ENCODE peak calls at places on chromosomes 6 and 20, in six cellular contexts. One of them, this sample, is unnamed.

GRCh38 chr6:156854466-156855161 is 77.4 kb downstream of the ARID1B start:
- DNase-seq in HFFc6: no peak
- DNase-seq in activated naive CD4-positive, alpha-beta T cell treated with anti-CD3 and anti-CD28 coated beads for 36 hours: no peak
- DNase-seq in T-helper 1 cell: no peak
- DNase-seq in HS-5: no peak
- DNase-seq in GM12878: no peak
- DNase-seq in this sample: no peak

GRCh38 chr20:9392892-9393857 is 121.2 kb upstream of the LAMP5 start:
- DNase-seq in HFFc6: peak; percentile 60
- DNase-seq in activated naive CD4-positive, alpha-beta T cell treated with anti-CD3 and anti-CD28 coated beads for 36 hours: peak; percentile 34
- DNase-seq in T-helper 1 cell: no peak
- DNase-seq in HS-5: peak; percentile 19
- DNase-seq in GM12878: no peak
- DNase-seq in this sample: no peak

GRCh38 chr6:15504581-15505350 is 158.1 kb downstream of the DTNBP1 start:
- DNase-seq in HFFc6: peak; percentile 98
- DNase-seq in activated naive CD4-positive, alpha-beta T cell treated with anti-CD3 and anti-CD28 coated beads for 36 hours: no peak
- DNase-seq in T-helper 1 cell: no peak
- DNase-seq in HS-5: peak; percentile 74
- DNase-seq in GM12878: no peak
- DNase-seq in this sample: peak; percentile 93

GRCh38 chr6:157075549-157076426 is 247.5 kb downstream of the TMEM242 start:
- DNase-seq in HFFc6: no peak
- DNase-seq in activated naive CD4-positive, alpha-beta T cell treated with anti-CD3 and anti-CD28 coated beads for 36 hours: peak; percentile 61
- DNase-seq in T-helper 1 cell: no peak
- DNase-seq in HS-5: peak; percentile 48
- DNase-seq in GM12878: peak; percentile 44
- DNase-seq in this sample: no peak

GRCh38 chr6:3455490-3456394 is 1.1 kb downstream of the SLC22A23 start:
- DNase-seq in HFFc6: no peak
- DNase-seq in activated naive CD4-positive, alpha-beta T cell treated with anti-CD3 and anti-CD28 coated beads for 36 hours: peak; percentile 44
- DNase-seq in T-helper 1 cell: no peak
- DNase-seq in HS-5: no peak
- DNase-seq in GM12878: no peak
- DNase-seq in this sample: no peak

GRCh38 chr20:6381887-6382286 is 259.1 kb upstream of the FERMT1 start:
- DNase-seq in HFFc6: no peak
- DNase-seq in activated naive CD4-positive, alpha-beta T cell treated with anti-CD3 and anti-CD28 coated beads for 36 hours: no peak
- DNase-seq in T-helper 1 cell: no peak
- DNase-seq in HS-5: no peak
- DNase-seq in GM12878: no peak
- DNase-seq in this sample: no peak

GRCh38 chr6:128519132-128519930 is 1.1 kb downstream of the PTPRK start:
- DNase-seq in HFFc6: peak; percentile 36
- DNase-seq in activated naive CD4-positive, alpha-beta T cell treated with anti-CD3 and anti-CD28 coated beads for 36 hours: peak; percentile 37
- DNase-seq in T-helper 1 cell: peak; percentile 4
- DNase-seq in HS-5: no peak
- DNase-seq in GM12878: no peak
- DNase-seq in this sample: no peak

GRCh38 chr6:82017316-82017715 is 230.2 kb downstream of the IBTK start:
- DNase-seq in HFFc6: peak; percentile 83
- DNase-seq in activated naive CD4-positive, alpha-beta T cell treated with anti-CD3 and anti-CD28 coated beads for 36 hours: no peak
- DNase-seq in T-helper 1 cell: no peak
- DNase-seq in HS-5: peak; percentile 80
- DNase-seq in GM12878: no peak
- DNase-seq in this sample: no peak

GRCh38 chr6:138206862-138207261 is 11.4 kb downstream of the PBOV1 start:
- DNase-seq in HFFc6: no peak
- DNase-seq in activated naive CD4-positive, alpha-beta T cell treated with anti-CD3 and anti-CD28 coated beads for 36 hours: no peak
- DNase-seq in T-helper 1 cell: no peak
- DNase-seq in HS-5: no peak
- DNase-seq in GM12878: no peak
- DNase-seq in this sample: no peak

GRCh38 chr6:137756788-137757187 is 110.3 kb upstream of the TNFAIP3 start:
- DNase-seq in HFFc6: no peak
- DNase-seq in activated naive CD4-positive, alpha-beta T cell treated with anti-CD3 and anti-CD28 coated beads for 36 hours: no peak
- DNase-seq in T-helper 1 cell: no peak
- DNase-seq in HS-5: no peak
- DNase-seq in GM12878: no peak
- DNase-seq in this sample: no peak

GRCh38 chr20:57437672-57438330 is 46.6 kb downstream of the RBM38 start:
- DNase-seq in HFFc6: no peak
- DNase-seq in activated naive CD4-positive, alpha-beta T cell treated with anti-CD3 and anti-CD28 coated beads for 36 hours: no peak
- DNase-seq in T-helper 1 cell: no peak
- DNase-seq in HS-5: no peak
- DNase-seq in GM12878: no peak
- DNase-seq in this sample: no peak

GRCh38 chr6:24799541-24799915 is 811 bp upstream of the ARMH2 start:
- DNase-seq in HFFc6: no peak
- DNase-seq in activated naive CD4-positive, alpha-beta T cell treated with anti-CD3 and anti-CD28 coated beads for 36 hours: no peak
- DNase-seq in T-helper 1 cell: no peak
- DNase-seq in HS-5: no peak
- DNase-seq in GM12878: no peak
- DNase-seq in this sample: no peak

GRCh38 chr6:159931112-159931511 is 37.8 kb upstream of the IGF2R start:
- DNase-seq in HFFc6: no peak
- DNase-seq in activated naive CD4-positive, alpha-beta T cell treated with anti-CD3 and anti-CD28 coated beads for 36 hours: peak; percentile 67
- DNase-seq in T-helper 1 cell: no peak
- DNase-seq in HS-5: no peak
- DNase-seq in GM12878: peak; percentile 88
- DNase-seq in this sample: no peak

GRCh38 chr6:152391179-152391880 is 245.8 kb downstream of the SYNE1 start:
- DNase-seq in HFFc6: no peak
- DNase-seq in activated naive CD4-positive, alpha-beta T cell treated with anti-CD3 and anti-CD28 coated beads for 36 hours: no peak
- DNase-seq in T-helper 1 cell: no peak
- DNase-seq in HS-5: no peak
- DNase-seq in GM12878: no peak
- DNase-seq in this sample: no peak

GRCh38 chr20:40961686-40962640 is 66.7 kb upstream of the TOP1 start:
- DNase-seq in HFFc6: no peak
- DNase-seq in activated naive CD4-positive, alpha-beta T cell treated with anti-CD3 and anti-CD28 coated beads for 36 hours: no peak
- DNase-seq in T-helper 1 cell: no peak
- DNase-seq in HS-5: no peak
- DNase-seq in GM12878: no peak
- DNase-seq in this sample: no peak

GRCh38 chr6:132445201-132445951 is 44.1 kb upstream of the MOXD1 start:
- DNase-seq in HFFc6: peak; percentile 94
- DNase-seq in activated naive CD4-positive, alpha-beta T cell treated with anti-CD3 and anti-CD28 coated beads for 36 hours: no peak
- DNase-seq in T-helper 1 cell: no peak
- DNase-seq in HS-5: peak; percentile 96
- DNase-seq in GM12878: no peak
- DNase-seq in this sample: peak; percentile 68

GRCh38 chr20:10735195-10735949 is 61.6 kb upstream of the JAG1 start:
- DNase-seq in HFFc6: no peak
- DNase-seq in activated naive CD4-positive, alpha-beta T cell treated with anti-CD3 and anti-CD28 coated beads for 36 hours: no peak
- DNase-seq in T-helper 1 cell: no peak
- DNase-seq in HS-5: no peak
- DNase-seq in GM12878: no peak
- DNase-seq in this sample: no peak

GRCh38 chr6:74609857-74610256 is 596.0 kb downstream of the COL12A1 start:
- DNase-seq in HFFc6: no peak
- DNase-seq in activated naive CD4-positive, alpha-beta T cell treated with anti-CD3 and anti-CD28 coated beads for 36 hours: no peak
- DNase-seq in T-helper 1 cell: no peak
- DNase-seq in HS-5: no peak
- DNase-seq in GM12878: no peak
- DNase-seq in this sample: no peak

GRCh38 chr20:40959325-40960092 is 69.1 kb upstream of the TOP1 start:
- DNase-seq in HFFc6: no peak
- DNase-seq in activated naive CD4-positive, alpha-beta T cell treated with anti-CD3 and anti-CD28 coated beads for 36 hours: no peak
- DNase-seq in T-helper 1 cell: no peak
- DNase-seq in HS-5: no peak
- DNase-seq in GM12878: no peak
- DNase-seq in this sample: no peak

GRCh38 chr20:19079536-19080299 is 132.7 kb upstream of the SLC24A3 start:
- DNase-seq in HFFc6: no peak
- DNase-seq in activated naive CD4-positive, alpha-beta T cell treated with anti-CD3 and anti-CD28 coated beads for 36 hours: no peak
- DNase-seq in T-helper 1 cell: no peak
- DNase-seq in HS-5: no peak
- DNase-seq in GM12878: no peak
- DNase-seq in this sample: no peak

GRCh38 chr6:7073810-7074525 is 33.8 kb upstream of the RREB1 start:
- DNase-seq in HFFc6: no peak
- DNase-seq in activated naive CD4-positive, alpha-beta T cell treated with anti-CD3 and anti-CD28 coated beads for 36 hours: peak; percentile 84
- DNase-seq in T-helper 1 cell: peak; percentile 43
- DNase-seq in HS-5: no peak
- DNase-seq in GM12878: peak; percentile 92
- DNase-seq in this sample: no peak

GRCh38 chr6:141077355-141078333 is 1055.1 kb upstream of the GJE1 start:
- DNase-seq in HFFc6: no peak
- DNase-seq in activated naive CD4-positive, alpha-beta T cell treated with anti-CD3 and anti-CD28 coated beads for 36 hours: peak; percentile 19
- DNase-seq in T-helper 1 cell: no peak
- DNase-seq in HS-5: no peak
- DNase-seq in GM12878: no peak
- DNase-seq in this sample: peak; percentile 11

GRCh38 chr6:158737710-158738615 is 81.2 kb downstream of the EZR start:
- DNase-seq in HFFc6: peak; percentile 42
- DNase-seq in activated naive CD4-positive, alpha-beta T cell treated with anti-CD3 and anti-CD28 coated beads for 36 hours: no peak
- DNase-seq in T-helper 1 cell: no peak
- DNase-seq in HS-5: peak; percentile 52
- DNase-seq in GM12878: no peak
- DNase-seq in this sample: no peak

GRCh38 chr20:50438986-50439407 is 71.2 kb upstream of the PTPN1 start:
- DNase-seq in HFFc6: peak; percentile 88
- DNase-seq in activated naive CD4-positive, alpha-beta T cell treated with anti-CD3 and anti-CD28 coated beads for 36 hours: no peak
- DNase-seq in T-helper 1 cell: no peak
- DNase-seq in HS-5: peak; percentile 100
- DNase-seq in GM12878: no peak
- DNase-seq in this sample: no peak

GRCh38 chr20:49316704-49317103 is 38.8 kb upstream of the ZNFX1 start:
- DNase-seq in HFFc6: no peak
- DNase-seq in activated naive CD4-positive, alpha-beta T cell treated with anti-CD3 and anti-CD28 coated beads for 36 hours: no peak
- DNase-seq in T-helper 1 cell: no peak
- DNase-seq in HS-5: no peak
- DNase-seq in GM12878: no peak
- DNase-seq in this sample: no peak

GRCh38 chr6:12008366-12009179 is 3.5 kb upstream of the HIVEP1 start:
- DNase-seq in HFFc6: peak; percentile 48
- DNase-seq in activated naive CD4-positive, alpha-beta T cell treated with anti-CD3 and anti-CD28 coated beads for 36 hours: peak; percentile 88
- DNase-seq in T-helper 1 cell: peak; percentile 84
- DNase-seq in HS-5: no peak
- DNase-seq in GM12878: peak; percentile 43
- DNase-seq in this sample: no peak

GRCh38 chr6:105326838-105327745 is 75.8 kb downstream of the PREP start:
- DNase-seq in HFFc6: peak; percentile 79
- DNase-seq in activated naive CD4-positive, alpha-beta T cell treated with anti-CD3 and anti-CD28 coated beads for 36 hours: no peak
- DNase-seq in T-helper 1 cell: no peak
- DNase-seq in HS-5: peak; percentile 58
- DNase-seq in GM12878: no peak
- DNase-seq in this sample: peak; percentile 27

GRCh38 chr6:170022827-170023619 is 267.9 kb downstream of the DLL1 start:
- DNase-seq in HFFc6: no peak
- DNase-seq in activated naive CD4-positive, alpha-beta T cell treated with anti-CD3 and anti-CD28 coated beads for 36 hours: no peak
- DNase-seq in T-helper 1 cell: no peak
- DNase-seq in HS-5: no peak
- DNase-seq in GM12878: no peak
- DNase-seq in this sample: no peak

GRCh38 chr6:105867280-105867679 is 218.9 kb upstream of the PRDM1 start:
- DNase-seq in HFFc6: no peak
- DNase-seq in activated naive CD4-positive, alpha-beta T cell treated with anti-CD3 and anti-CD28 coated beads for 36 hours: no peak
- DNase-seq in T-helper 1 cell: no peak
- DNase-seq in HS-5: no peak
- DNase-seq in GM12878: no peak
- DNase-seq in this sample: no peak

GRCh38 chr6:74752303-74752702 is 453.6 kb downstream of the COL12A1 start:
- DNase-seq in HFFc6: no peak
- DNase-seq in activated naive CD4-positive, alpha-beta T cell treated with anti-CD3 and anti-CD28 coated beads for 36 hours: no peak
- DNase-seq in T-helper 1 cell: no peak
- DNase-seq in HS-5: no peak
- DNase-seq in GM12878: no peak
- DNase-seq in this sample: no peak

GRCh38 chr20:51402201-51402600 is 140.3 kb downstream of the NFATC2 start:
- DNase-seq in HFFc6: no peak
- DNase-seq in activated naive CD4-positive, alpha-beta T cell treated with anti-CD3 and anti-CD28 coated beads for 36 hours: no peak
- DNase-seq in T-helper 1 cell: peak; percentile 37
- DNase-seq in HS-5: no peak
- DNase-seq in GM12878: no peak
- DNase-seq in this sample: no peak

This sample was measured in HFF-Myc.